ENCODE peak calls at places on chromosomes 6 and 20, in five cellular contexts. V is IMR-90; O is sigmoid colon; J is CD8-positive, alpha-beta T cell; T is fibroblast of lung. I is an unnamed sample.

GRCh38 chr6:19860235-19860877 is 23.2 kb downstream of the ID4 start:
- DNase-seq in T (no peak), V (no peak), O (no peak), J (no peak), I (no peak)

GRCh38 chr20:38084425-38084951 is 50.9 kb downstream of the RPRD1B start:
- DNase-seq in O (no peak), J (no peak), T (peak; percentile 86), V (peak; percentile 82), I (no peak)

GRCh38 chr20:40470313-40471260 is 218.4 kb downstream of the MAFB start:
- DNase-seq in V (no peak), J (no peak), T (no peak), O (no peak), I (no peak)

GRCh38 chr20:25082498-25082873 is 545 bp upstream of the VSX1 start:
- DNase-seq in V (no peak), T (no peak), J (peak; percentile 40), O (no peak), I (no peak)

GRCh38 chr6:39169448-39170344 is 54.7 kb upstream of the SAYSD1 start:
- DNase-seq in J (no peak), V (no peak), O (peak; percentile 12), T (no peak), I (no peak)

GRCh38 chr6:79385893-79386292 is 151.3 kb downstream of the LCA5 start:
- DNase-seq in O (no peak), T (peak; percentile 0), V (no peak), J (no peak), I (no peak)

GRCh38 chr20:50967621-50968020 is 9.0 kb downstream of the MOCS3 start:
- DNase-seq in J (peak; percentile 2), O (no peak), T (peak; percentile 45), V (no peak), I (no peak)

GRCh38 chr20:47638851-47639250 is 137.2 kb downstream of the NCOA3 start:
- DNase-seq in J (no peak), O (no peak), T (no peak), V (no peak), I (no peak)

GRCh38 chr6:22709804-22710203 is 140.4 kb downstream of the HDGFL1 start:
- DNase-seq in J (no peak), V (peak; percentile 50), O (no peak), T (peak; percentile 7), I (no peak)

GRCh38 chr6:144696610-144697376 is 411.7 kb downstream of the UTRN start:
- DNase-seq in J (no peak), V (peak; percentile 29), O (no peak), T (no peak), I (no peak)

GRCh38 chr6:3696525-3696924 is 55.0 kb downstream of the PXDC1 start:
- DNase-seq in V (peak; percentile 57), O (no peak), J (no peak), T (peak; percentile 48), I (no peak)

GRCh38 chr6:96631248-96631647 is 68.3 kb downstream of the FHL5 start:
- DNase-seq in T (peak; percentile 1), O (no peak), V (no peak), J (no peak), I (no peak)

GRCh38 chr6:109440325-109441068 is at the start of the genes PPIL6 and SMPD2:
- DNase-seq in J (peak; percentile 87), V (peak; percentile 87), O (peak; percentile 95), T (peak; percentile 86), I (peak; percentile 95)

GRCh38 chr20:51862796-51863195 is 60.5 kb upstream of the SALL4 start:
- DNase-seq in T (peak; percentile 66), O (no peak), V (peak; percentile 18), J (no peak), I (no peak)

GRCh38 chr6:128725271-128726233 is 157.4 kb upstream of the LAMA2 start:
- DNase-seq in O (no peak), T (peak; percentile 52), V (peak; percentile 38), J (no peak), I (no peak)

GRCh38 chr20:38171301-38172010 is 6.4 kb upstream of the TGM2 start:
- DNase-seq in T (no peak), V (peak; percentile 59), J (no peak), O (peak; percentile 48), I (peak; percentile 13)

GRCh38 chr6:122799916-122800701 is 11.1 kb downstream of the SMPDL3A start:
- DNase-seq in J (no peak), O (no peak), V (peak; percentile 62), T (peak; percentile 23), I (no peak)

GRCh38 chr20:31934491-31934890 is 17.4 kb downstream of the PDRG1 start:
- DNase-seq in T (no peak), O (no peak), V (no peak), J (no peak), I (no peak)

GRCh38 chr20:39133205-39133604 is 171.1 kb downstream of the DHX35 start:
- DNase-seq in O (no peak), V (no peak), J (no peak), T (no peak), I (no peak)

GRCh38 chr6:129440691-129441090 is 269.3 kb downstream of the ARHGAP18 start:
- DNase-seq in O (no peak), V (peak; percentile 20), J (no peak), T (peak; percentile 74), I (no peak)

GRCh38 chr20:41340327-41341055 is at the start of gene LPIN3:
- DNase-seq in V (peak; percentile 63), O (peak; percentile 94), T (peak; percentile 58), J (peak; percentile 58), I (peak; percentile 94)

GRCh38 chr20:18252597-18253451 is 35.5 kb upstream of the ZNF133 start:
- DNase-seq in J (no peak), T (peak; percentile 35), O (no peak), V (no peak), I (no peak)

GRCh38 chr20:45833030-45833882 is at the start of gene SNX21:
- DNase-seq in J (peak; percentile 61), O (peak; percentile 97), V (peak; percentile 94), T (peak; percentile 94), I (peak; percentile 91)

GRCh38 chr20:40954521-40955165 is 74.0 kb upstream of the TOP1 start:
- DNase-seq in J (peak; percentile 11), T (no peak), V (no peak), O (peak; percentile 15), I (no peak)

GRCh38 chr6:165025040-165025439 is 284.4 kb downstream of the C6orf118 start:
- DNase-seq in J (no peak), T (no peak), V (no peak), O (no peak), I (no peak)

GRCh38 chr6:35145757-35146156 is 4.6 kb upstream of the TCP11 start:
- DNase-seq in J (no peak), V (no peak), O (no peak), T (no peak), I (no peak)

GRCh38 chr6:73152556-73152955 is 72.7 kb downstream of the KHDC1L start:
- DNase-seq in T (no peak), V (no peak), O (no peak), J (no peak), I (no peak)

GRCh38 chr6:30749554-30750378 is 5.4 kb upstream of the IER3 start:
- DNase-seq in T (no peak), V (no peak), J (no peak), O (no peak), I (no peak)

GRCh38 chr6:151494235-151494950 is 576 bp downstream of the CCDC170 start:
- DNase-seq in O (no peak), T (peak; percentile 58), V (peak; percentile 41), J (no peak), I (peak; percentile 73)

GRCh38 chr20:11935754-11936551 is 18.3 kb downstream of the BTBD3 start:
- DNase-seq in T (no peak), J (no peak), V (no peak), O (no peak), I (no peak)

GRCh38 chr20:63968928-63969760 is 586 bp downstream of the ZNF512B start:
- DNase-seq in V (no peak), T (no peak), O (peak; percentile 63), J (peak; percentile 66), I (peak; percentile 76)

DNA sequence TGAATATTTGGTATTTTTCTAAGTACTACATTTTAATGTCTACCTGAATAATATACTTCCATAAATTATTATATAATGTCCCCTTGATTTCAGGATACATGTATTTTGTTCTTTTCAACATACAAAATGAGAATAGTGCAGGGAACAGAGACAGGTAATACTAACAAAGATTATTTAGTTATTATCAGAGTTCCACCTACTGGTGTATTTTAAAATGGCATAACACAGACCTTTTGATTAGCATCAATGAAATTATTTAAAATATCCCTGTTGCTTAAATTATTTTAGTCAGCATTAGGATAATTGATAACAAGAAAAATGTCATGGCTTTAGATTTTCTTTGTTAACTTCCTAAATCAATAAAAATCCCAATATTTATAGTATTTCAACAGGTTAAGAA is 184.0 kb downstream of the PRDM13 start:
- DNase-seq in V (no peak), O (no peak), T (no peak), J (no peak), I (no peak)
- TF ChIP-seq CTCF in V (peak; percentile 20), O (no peak), T (no peak), J (no peak), I (peak; percentile 5)

DNA sequence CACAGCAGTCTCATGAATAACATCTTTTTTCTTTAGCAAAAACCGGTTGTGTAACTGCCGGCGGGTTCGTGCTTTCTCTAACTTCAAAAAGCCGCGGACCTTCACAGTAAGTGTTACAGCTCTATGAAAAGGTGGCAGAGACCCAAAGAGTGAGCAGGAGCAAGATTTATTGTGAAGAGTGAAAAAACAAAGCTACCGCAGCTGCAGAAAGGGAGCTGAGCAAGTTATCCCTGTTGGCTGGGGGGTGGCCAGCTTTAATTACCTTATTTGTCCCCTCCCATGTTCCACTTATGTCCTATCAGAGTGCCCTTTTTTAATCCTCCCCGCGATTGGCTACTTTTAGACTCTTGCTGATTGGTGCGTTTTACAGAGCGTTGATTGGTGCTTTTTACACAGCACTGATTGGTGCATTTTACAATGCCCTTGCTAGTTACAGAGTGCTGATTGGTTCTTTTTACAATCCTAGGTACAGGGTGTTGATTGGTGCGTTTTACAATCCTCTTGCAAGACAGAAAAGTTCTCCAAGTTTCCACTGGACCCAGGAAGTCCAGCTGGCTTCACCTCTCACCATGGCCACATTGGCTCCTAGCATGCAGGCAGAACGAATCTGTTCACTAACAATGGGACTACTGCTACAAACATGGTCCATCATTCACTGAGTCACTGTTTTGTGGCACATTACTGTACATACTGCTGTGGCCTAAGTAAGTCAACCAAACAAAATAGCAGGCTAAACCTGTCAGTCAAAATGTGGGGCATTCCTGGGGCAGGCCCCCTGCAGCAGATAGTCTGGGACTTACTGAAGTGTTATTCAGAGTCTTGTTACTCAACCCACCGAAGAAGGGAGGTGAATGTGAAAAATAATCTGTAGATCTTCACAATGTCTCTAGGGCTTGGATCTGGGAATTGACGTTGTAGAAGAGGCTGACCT is 52.8 kb downstream of the MYLIP start:
- DNase-seq in J (no peak), V (no peak), O (no peak), T (no peak), I (no peak)
- H3K4me3 ChIP-seq in J (no peak overlapping the region), V (no peak overlapping the region), O (no peak overlapping the region), T (no peak overlapping the region), I (peak overlapping the region; percentile 21)

GRCh38 chr20:21394120-21394519 is 3.2 kb downstream of the NKX2-4 start:
- DNase-seq in O (no peak), J (no peak), V (no peak), T (no peak), I (no peak)
- H3K27me3 ChIP-seq in O (peaks cover 85% of the 10 kb centered on the region), J (peaks cover 50% of the 10 kb centered on the region), V (peaks cover 73% of the 10 kb centered on the region), T (peaks cover 58% of the 10 kb centered on the region), I (peaks cover 87% of the 10 kb centered on the region)

DNA sequence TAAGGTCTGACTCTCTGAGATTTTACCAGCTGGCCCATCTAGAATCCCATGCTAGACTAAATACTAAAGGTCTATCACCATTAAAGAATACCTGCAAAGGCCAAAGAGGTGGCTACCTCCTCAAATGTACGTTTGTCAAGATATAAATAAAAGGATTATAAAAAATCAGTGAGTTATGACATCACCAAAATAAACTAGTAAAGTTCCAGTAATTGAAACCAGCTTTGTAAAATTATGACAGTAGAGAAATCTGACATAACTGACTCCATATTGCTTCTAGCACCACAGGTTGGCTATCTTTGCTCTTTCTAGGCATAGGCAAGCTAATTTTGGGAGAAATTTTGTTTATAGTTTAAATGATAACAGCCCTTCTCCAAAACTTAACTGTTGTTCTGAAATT is 536.3 kb downstream of the TFAP2A start:
- DNase-seq in T (no peak), O (no peak), V (no peak), J (no peak), I (no peak)
- TF ChIP-seq CTCF in T (no peak), O (no peak), V (no peak), J (no peak), I (no peak)